ENCODE peak calls at places on chromosomes 3 and 15, in six cellular contexts. One of them, this sample, is unnamed.

GRCh38 chr3:154779571-154779970 is 300.5 kb upstream of the MME start:
- ATAC-seq in upper lobe of left lung: peak; percentile 54
- ATAC-seq in A549: no peak
- ATAC-seq in HepG2: no peak
- ATAC-seq in K562: no peak
- ATAC-seq in GM12878: no peak
- ATAC-seq in this sample: no peak

GRCh38 chr3:42633544-42633943 is 20.0 kb upstream of the ZBTB47 start:
- ATAC-seq in A549: no peak
- ATAC-seq in HepG2: no peak
- ATAC-seq in GM12878: no peak
- ATAC-seq in K562: no peak
- ATAC-seq in upper lobe of left lung: no peak
- ATAC-seq in this sample: no peak

GRCh38 chr3:16741890-16742289 is 136.7 kb upstream of the DAZL start:
- ATAC-seq in upper lobe of left lung: no peak
- ATAC-seq in HepG2: no peak
- ATAC-seq in K562: no peak
- ATAC-seq in A549: no peak
- ATAC-seq in GM12878: no peak
- ATAC-seq in this sample: no peak

GRCh38 chr3:112643621-112644236 is 2.8 kb upstream of the CCDC80 start:
- ATAC-seq in K562: no peak
- ATAC-seq in GM12878: peak; percentile 52
- ATAC-seq in HepG2: no peak
- ATAC-seq in upper lobe of left lung: no peak
- ATAC-seq in A549: no peak
- ATAC-seq in this sample: no peak

GRCh38 chr15:62547584-62547983 is 382.5 kb upstream of the C2CD4B start:
- ATAC-seq in A549: no peak
- ATAC-seq in HepG2: no peak
- ATAC-seq in GM12878: no peak
- ATAC-seq in upper lobe of left lung: no peak
- ATAC-seq in K562: no peak
- ATAC-seq in this sample: peak; percentile 40

GRCh38 chr3:87287025-87287424 is 10.6 kb upstream of the POU1F1 start:
- ATAC-seq in upper lobe of left lung: no peak
- ATAC-seq in HepG2: no peak
- ATAC-seq in A549: no peak
- ATAC-seq in GM12878: peak; percentile 51
- ATAC-seq in K562: no peak
- ATAC-seq in this sample: no peak

GRCh38 chr3:171383206-171384018 is 76.8 kb downstream of the TNIK start:
- ATAC-seq in HepG2: no peak
- ATAC-seq in A549: no peak
- ATAC-seq in upper lobe of left lung: no peak
- ATAC-seq in K562: no peak
- ATAC-seq in GM12878: peak; percentile 68
- ATAC-seq in this sample: peak; percentile 62

GRCh38 chr15:68500363-68501317 is 68.7 kb upstream of the ITGA11 start:
- ATAC-seq in K562: no peak
- ATAC-seq in A549: no peak
- ATAC-seq in HepG2: no peak
- ATAC-seq in upper lobe of left lung: no peak
- ATAC-seq in GM12878: no peak
- ATAC-seq in this sample: no peak

GRCh38 chr3:187665764-187666402 is 4.3 kb downstream of the SST start:
- ATAC-seq in K562: no peak
- ATAC-seq in A549: no peak
- ATAC-seq in GM12878: no peak
- ATAC-seq in upper lobe of left lung: no peak
- ATAC-seq in HepG2: no peak
- ATAC-seq in this sample: no peak

GRCh38 chr3:359672-360071 is 163.1 kb downstream of the CHL1 start:
- ATAC-seq in K562: no peak
- ATAC-seq in upper lobe of left lung: no peak
- ATAC-seq in A549: no peak
- ATAC-seq in HepG2: no peak
- ATAC-seq in GM12878: peak; percentile 92
- ATAC-seq in this sample: no peak

GRCh38 chr15:42832577-42832976 is 88.0 kb downstream of the TTBK2 start:
- ATAC-seq in upper lobe of left lung: no peak
- ATAC-seq in GM12878: no peak
- ATAC-seq in HepG2: no peak
- ATAC-seq in A549: peak; percentile 86
- ATAC-seq in K562: no peak
- ATAC-seq in this sample: no peak

GRCh38 chr3:162718697-162719096 is 1222.1 kb downstream of the OTOL1 start:
- ATAC-seq in upper lobe of left lung: no peak
- ATAC-seq in A549: no peak
- ATAC-seq in GM12878: no peak
- ATAC-seq in K562: no peak
- ATAC-seq in HepG2: no peak
- ATAC-seq in this sample: no peak

GRCh38 chr15:84741151-84741550 is 7.2 kb upstream of the ZNF592 start:
- ATAC-seq in upper lobe of left lung: no peak
- ATAC-seq in HepG2: no peak
- ATAC-seq in A549: no peak
- ATAC-seq in GM12878: no peak
- ATAC-seq in K562: peak; percentile 57
- ATAC-seq in this sample: no peak

GRCh38 chr3:133455960-133456359 is 56.1 kb downstream of the BFSP2 start:
- ATAC-seq in upper lobe of left lung: no peak
- ATAC-seq in K562: peak; percentile 68
- ATAC-seq in HepG2: no peak
- ATAC-seq in A549: no peak
- ATAC-seq in GM12878: peak; percentile 24
- ATAC-seq in this sample: no peak

GRCh38 chr15:32833323-32833944 is 115.6 kb downstream of the GREM1 start:
- ATAC-seq in upper lobe of left lung: no peak
- ATAC-seq in HepG2: no peak
- ATAC-seq in GM12878: no peak
- ATAC-seq in A549: no peak
- ATAC-seq in K562: no peak
- ATAC-seq in this sample: no peak

GRCh38 chr15:22891426-22892210 is 53.2 kb downstream of the NIPA2 start:
- ATAC-seq in K562: no peak
- ATAC-seq in HepG2: no peak
- ATAC-seq in A549: no peak
- ATAC-seq in upper lobe of left lung: no peak
- ATAC-seq in GM12878: no peak
- ATAC-seq in this sample: no peak

GRCh38 chr3:106337116-106337515 is 468.3 kb upstream of the CBLB start:
- ATAC-seq in upper lobe of left lung: no peak
- ATAC-seq in HepG2: no peak
- ATAC-seq in GM12878: no peak
- ATAC-seq in K562: no peak
- ATAC-seq in A549: no peak
- ATAC-seq in this sample: no peak

GRCh38 chr15:28868744-28869143 is 17.0 kb upstream of the APBA2 start:
- ATAC-seq in GM12878: no peak
- ATAC-seq in upper lobe of left lung: no peak
- ATAC-seq in HepG2: no peak
- ATAC-seq in A549: no peak
- ATAC-seq in K562: no peak
- ATAC-seq in this sample: no peak

GRCh38 chr3:12158387-12159226 is at the start of gene TIMP4:
- ATAC-seq in A549: peak; percentile 86
- ATAC-seq in GM12878: no peak
- ATAC-seq in HepG2: peak; percentile 93
- ATAC-seq in K562: peak; percentile 63
- ATAC-seq in upper lobe of left lung: peak; percentile 20
- ATAC-seq in this sample: peak; percentile 69

GRCh38 chr3:40379674-40380306 is 7.2 kb upstream of the ENTPD3 start:
- ATAC-seq in HepG2: no peak
- ATAC-seq in upper lobe of left lung: no peak
- ATAC-seq in K562: peak; percentile 65
- ATAC-seq in A549: no peak
- ATAC-seq in GM12878: no peak
- ATAC-seq in this sample: no peak

GRCh38 chr3:197667968-197668367 is 68.7 kb downstream of the RUBCN start:
- ATAC-seq in GM12878: no peak
- ATAC-seq in A549: no peak
- ATAC-seq in upper lobe of left lung: no peak
- ATAC-seq in HepG2: no peak
- ATAC-seq in K562: no peak
- ATAC-seq in this sample: no peak

GRCh38 chr3:126266850-126267168 is 86.4 kb upstream of the ALDH1L1 start:
- ATAC-seq in GM12878: no peak
- ATAC-seq in A549: no peak
- ATAC-seq in K562: no peak
- ATAC-seq in upper lobe of left lung: no peak
- ATAC-seq in HepG2: no peak
- ATAC-seq in this sample: no peak
- H3K4me3 ChIP-seq in GM12878: no peak overlapping the region
- H3K4me3 ChIP-seq in A549: peak overlapping the region; percentile 42
- H3K4me3 ChIP-seq in K562: no peak overlapping the region
- H3K4me3 ChIP-seq in upper lobe of left lung: peak overlapping the region; percentile 27
- H3K4me3 ChIP-seq in HepG2: peak overlapping the region; percentile 67
- H3K4me3 ChIP-seq in this sample: peak overlapping the region; percentile 40

DNA sequence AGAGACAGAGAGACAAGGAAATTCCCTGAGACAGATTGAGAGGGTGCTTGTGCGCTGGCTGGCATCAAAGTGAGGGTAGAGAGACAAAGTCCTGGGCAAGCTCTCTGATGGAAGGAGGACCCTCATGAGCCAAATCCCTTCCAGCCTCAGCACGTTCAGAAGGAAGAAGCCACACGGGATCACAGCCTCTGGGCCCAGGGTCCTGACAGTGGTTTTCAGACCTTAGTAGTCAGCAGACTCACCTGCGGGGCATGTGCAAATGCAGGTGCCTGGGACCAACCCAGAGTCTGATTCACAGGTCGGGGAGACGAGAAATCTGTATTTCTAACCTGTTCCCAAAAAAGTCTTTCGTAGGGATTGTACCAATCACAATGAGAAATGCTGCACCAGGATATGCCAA is 15.2 kb upstream of the KY start:
- ATAC-seq in GM12878: no peak
- ATAC-seq in A549: no peak
- ATAC-seq in K562: no peak
- ATAC-seq in upper lobe of left lung: no peak
- ATAC-seq in HepG2: no peak
- ATAC-seq in this sample: no peak
- TF ChIP-seq EP300 in GM12878: no peak
- TF ChIP-seq EP300 in A549: no peak
- TF ChIP-seq EP300 in K562: no peak
- TF ChIP-seq EP300 in upper lobe of left lung: no peak
- TF ChIP-seq EP300 in HepG2: no peak
- TF ChIP-seq EP300 in this sample: no peak

GRCh38 chr3:126269360-126269759 is 87.8 kb downstream of the KLF15 start:
- ATAC-seq in A549: no peak
- ATAC-seq in GM12878: no peak
- ATAC-seq in K562: no peak
- ATAC-seq in HepG2: no peak
- ATAC-seq in upper lobe of left lung: no peak
- ATAC-seq in this sample: no peak

GRCh38 chr3:126267976-126268615 is 87.7 kb upstream of the ALDH1L1 start:
- ATAC-seq in HepG2: no peak
- ATAC-seq in GM12878: no peak
- ATAC-seq in K562: no peak
- ATAC-seq in A549: no peak
- ATAC-seq in upper lobe of left lung: no peak
- ATAC-seq in this sample: no peak

GRCh38 chr3:126266291-126266840 is 86.0 kb upstream of the ALDH1L1 start:
- ATAC-seq in A549: peak; percentile 53
- ATAC-seq in K562: no peak
- ATAC-seq in upper lobe of left lung: peak; percentile 9
- ATAC-seq in GM12878: no peak
- ATAC-seq in HepG2: no peak
- ATAC-seq in this sample: peak; percentile 46

GRCh38 chr3:126268866-126269265 is 88.3 kb downstream of the KLF15 start:
- ATAC-seq in GM12878: no peak
- ATAC-seq in upper lobe of left lung: no peak
- ATAC-seq in HepG2: no peak
- ATAC-seq in K562: no peak
- ATAC-seq in A549: no peak
- ATAC-seq in this sample: no peak

DNA sequence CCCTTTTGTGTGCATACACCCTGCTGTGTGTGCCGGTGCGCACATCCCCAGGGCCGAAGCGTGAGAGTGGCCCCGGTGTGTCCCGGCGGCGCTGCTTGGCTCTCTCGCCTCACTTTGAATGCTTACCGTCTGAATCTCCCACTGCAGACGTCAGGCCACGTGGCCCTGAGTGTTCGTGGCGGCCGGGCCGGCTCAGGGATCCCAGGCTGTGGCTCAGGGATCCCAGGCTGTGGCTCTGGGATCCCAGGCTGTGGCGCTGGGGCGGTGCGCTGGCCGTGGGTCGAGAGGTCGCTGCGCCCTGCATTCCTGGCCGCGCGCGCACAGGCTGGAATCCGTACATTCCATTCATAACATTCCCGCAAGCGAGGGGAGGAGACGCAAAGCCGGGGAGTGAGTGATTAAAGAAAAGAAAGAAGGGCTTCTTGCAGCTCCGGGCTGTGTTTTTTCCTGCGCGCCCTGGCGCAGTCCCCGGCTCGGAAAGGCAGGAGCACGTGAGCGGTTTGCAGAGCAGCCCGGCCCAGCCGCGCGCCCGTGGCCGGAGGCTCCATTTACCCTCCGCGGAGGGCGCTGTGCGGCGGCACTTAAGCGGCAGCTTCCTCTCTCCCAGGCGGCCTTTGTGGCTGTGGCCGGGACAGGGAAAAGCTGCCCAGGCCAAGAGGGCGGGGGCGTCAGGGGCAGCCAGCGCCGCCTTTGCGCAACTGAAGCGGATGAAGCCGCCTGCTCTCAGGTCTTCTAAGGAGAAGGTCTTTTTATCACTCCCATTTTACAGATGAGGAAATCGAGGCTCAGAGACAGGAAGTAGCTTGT is 87.0 kb upstream of the ALDH1L1 start:
- ATAC-seq in HepG2: peak; percentile 90
- ATAC-seq in A549: peak; percentile 90
- ATAC-seq in K562: no peak
- ATAC-seq in upper lobe of left lung: peak; percentile 88
- ATAC-seq in GM12878: no peak
- ATAC-seq in this sample: peak; percentile 83
- H3K4me3 ChIP-seq in HepG2: peak overlapping the region; percentile 67
- H3K4me3 ChIP-seq in A549: peak overlapping the region; percentile 42
- H3K4me3 ChIP-seq in K562: no peak overlapping the region
- H3K4me3 ChIP-seq in upper lobe of left lung: peak overlapping the region; percentile 27
- H3K4me3 ChIP-seq in GM12878: no peak overlapping the region
- H3K4me3 ChIP-seq in this sample: no peak overlapping the region

DNA sequence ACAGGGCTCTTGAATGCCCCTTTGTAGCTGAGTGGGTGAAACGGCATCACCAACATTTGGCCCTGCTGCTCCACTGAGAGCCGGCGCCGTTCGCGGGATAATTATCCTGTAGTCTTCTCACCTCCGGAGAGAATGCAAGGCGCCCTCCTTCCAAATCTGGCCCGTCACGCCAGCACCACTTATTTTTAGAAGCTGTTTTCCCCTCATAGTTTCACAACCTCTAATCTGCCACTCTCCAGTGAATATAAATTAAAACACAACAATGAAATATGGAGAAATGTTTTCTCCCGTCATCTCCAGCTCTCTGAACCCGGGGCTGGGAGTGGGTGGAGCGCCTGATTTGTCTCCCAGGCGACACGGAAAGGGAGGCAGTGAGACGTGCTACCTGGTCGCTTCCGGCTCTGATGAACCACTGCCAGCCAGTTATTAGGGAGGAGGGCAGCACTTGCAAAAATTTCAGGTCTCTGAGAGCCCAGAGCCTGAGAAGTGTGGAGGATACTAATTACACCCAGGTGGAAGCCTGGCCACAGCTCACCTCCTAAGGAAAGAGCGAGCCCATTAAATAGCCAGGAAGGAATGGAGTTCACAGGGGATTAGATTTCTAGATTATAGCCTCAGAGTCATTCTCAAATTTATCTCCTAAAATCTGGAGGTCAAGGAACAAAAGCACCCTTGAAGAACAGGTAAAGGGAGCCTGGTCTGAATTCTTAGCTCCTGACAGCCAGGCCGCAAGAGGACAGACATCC is 58.8 kb downstream of the LIPC start:
- ATAC-seq in GM12878: no peak
- ATAC-seq in A549: no peak
- ATAC-seq in K562: no peak
- ATAC-seq in upper lobe of left lung: no peak
- ATAC-seq in HepG2: no peak
- ATAC-seq in this sample: no peak
- TF ChIP-seq EP300 in GM12878: no peak
- TF ChIP-seq EP300 in A549: no peak
- TF ChIP-seq EP300 in K562: no peak
- TF ChIP-seq EP300 in upper lobe of left lung: no peak
- TF ChIP-seq EP300 in HepG2: no peak
- TF ChIP-seq EP300 in this sample: no peak